ENCODE peak calls at places on chromosomes 5 and 9, in five cellular contexts. A is fibroblast of pulmonary artery; F is activated T-helper 9 cell treated with anti-CD3 and anti-CD28 coated beads, Interleukin-2, amount 50 U/mL, for 16 hours; U is tibial artery; P is amniotic stem cell. J is an unnamed sample.
A peak's percentile ranks its signal among the peaks of the same experiment; 100 is the strongest.

GRCh38 chr5:139873033-139873794 is 77.6 kb downstream of the PSD2 start:
- DNase-seq in P (no peak), U (no peak), F (no peak), A (no peak), J (no peak)

GRCh38 chr5:121503111-121503840 is 348.4 kb upstream of the FTMT start:
- DNase-seq in U (no peak), A (peak; percentile 3), P (no peak), F (no peak), J (no peak)

GRCh38 chr5:135448796-135449507 is 1.8 kb upstream of the DCANP1 start:
- DNase-seq in F (no peak), A (no peak), U (no peak), P (no peak), J (no peak)

GRCh38 chr5:55918097-55919035 is 67.2 kb downstream of the IL31RA start:
- DNase-seq in F (no peak), A (no peak), P (no peak), U (peak; percentile 51), J (no peak)

GRCh38 chr5:20145240-20145639 is 157.2 kb upstream of the CDH18 start:
- DNase-seq in A (no peak), U (no peak), P (no peak), F (no peak), J (no peak)

GRCh38 chr5:1445895-1446601 is 808 bp upstream of the SLC6A3 start:
- DNase-seq in U (peak; percentile 48), A (no peak), F (no peak), P (no peak), J (no peak)

GRCh38 chr9:109143881-109144562 is 23.0 kb downstream of the FRRS1L start:
- DNase-seq in P (no peak), U (no peak), F (no peak), A (peak; percentile 11), J (no peak)

GRCh38 chr5:172640822-172641358 is at the start of gene NEURL1B:
- DNase-seq in P (peak; percentile 19), U (peak; percentile 83), A (peak; percentile 25), F (no peak), J (peak; percentile 22)

GRCh38 chr9:121107041-121107440 is 32.3 kb downstream of the CNTRL start:
- DNase-seq in U (no peak), F (no peak), A (peak; percentile 23), P (no peak), J (no peak)

GRCh38 chr9:74496819-74497749 is at the start of gene RORB:
- DNase-seq in A (peak; percentile 38), P (no peak), F (no peak), U (peak; percentile 82), J (peak; percentile 8)

GRCh38 chr9:94441796-94442195 is 113.1 kb upstream of the PCAT7 start:
- DNase-seq in F (no peak), U (no peak), P (no peak), A (no peak), J (no peak)